ENCODE peak calls at places on chromosomes 12 and 14, in seven cellular contexts. N, F, T, K, G, V and P are unnamed samples.

GRCh38 chr14:101604935-101605767 is 43.9 kb downstream of the DIO3 start:
- DNase-seq in N (no peak), F (no peak), T (no peak), K (no peak), G (no peak), V (no peak), P (no peak)

GRCh38 chr12:25592725-25593495 is 39.8 kb upstream of the LMNTD1 start:
- DNase-seq in N (no peak), F (no peak), T (no peak), K (no peak), G (no peak), V (no peak), P (no peak)

GRCh38 chr14:101019974-101020710 is 116.6 kb upstream of the RTL1 start:
- DNase-seq in N (no peak), F (no peak), T (no peak), K (peak; percentile 8), G (no peak), V (no peak), P (peak; percentile 9)

GRCh38 chr14:104984056-104984894 is 1.3 kb upstream of the CLBA1 start:
- DNase-seq in N (no peak), F (no peak), T (no peak), K (no peak), G (no peak), V (no peak), P (no peak)

GRCh38 chr14:55901281-55901680 is 216.9 kb upstream of the PELI2 start:
- DNase-seq in N (no peak), F (no peak), T (no peak), K (no peak), G (no peak), V (no peak), P (no peak)

GRCh38 chr14:72790887-72791566 is 102.9 kb downstream of the DPF3 start:
- DNase-seq in N (no peak), F (no peak), T (no peak), K (no peak), G (no peak), V (no peak), P (no peak)

GRCh38 chr12:13976028-13976584 is 5.3 kb downstream of the GRIN2B start:
- DNase-seq in N (no peak), F (no peak), T (no peak), K (no peak), G (no peak), V (no peak), P (no peak)

GRCh38 chr14:61034416-61035100 is 53.5 kb downstream of the SLC38A6 start:
- DNase-seq in N (no peak), F (no peak), T (no peak), K (no peak), G (no peak), V (no peak), P (no peak)

GRCh38 chr14:91418387-91419043 is 895 bp upstream of the CCDC88C start:
- DNase-seq in N (peak; percentile 57), F (peak; percentile 93), T (peak; percentile 17), K (peak; percentile 96), G (peak; percentile 95), V (peak; percentile 59), P (peak; percentile 83)

GRCh38 chr12:39178837-39179236 is 264.1 kb downstream of the KIF21A start:
- DNase-seq in N (no peak), F (no peak), T (no peak), K (no peak), G (no peak), V (no peak), P (no peak)

GRCh38 chr12:104505095-104505819 is 48.5 kb downstream of the CHST11 start:
- DNase-seq in N (no peak), F (no peak), T (no peak), K (no peak), G (no peak), V (no peak), P (no peak)

GRCh38 chr14:64788706-64789105 is 84.5 kb downstream of the PLEKHG3 start:
- DNase-seq in N (no peak), F (no peak), T (peak; percentile 94), K (no peak), G (peak; percentile 62), V (peak; percentile 77), P (no peak)

GRCh38 chr12:64042901-64043300 is 179.2 kb downstream of the KICS2 start:
- DNase-seq in N (no peak), F (no peak), T (peak; percentile 68), K (no peak), G (no peak), V (no peak), P (no peak)

GRCh38 chr14:93073366-93073722 is 42.4 kb downstream of the ITPK1 start:
- DNase-seq in N (no peak), F (no peak), T (no peak), K (no peak), G (peak; percentile 9), V (no peak), P (no peak)

GRCh38 chr12:64670856-64671639 is 60.8 kb downstream of the RASSF3 start:
- DNase-seq in N (no peak), F (peak; percentile 94), T (peak; percentile 69), K (no peak), G (peak; percentile 79), V (peak; percentile 74), P (no peak)

GRCh38 chr14:41785696-41786095 is 179.0 kb downstream of the LRFN5 start:
- DNase-seq in N (peak; percentile 8), F (peak; percentile 52), T (no peak), K (no peak), G (no peak), V (no peak), P (no peak)

GRCh38 chr12:24852420-24852819 is 96.5 kb downstream of the BCAT1 start:
- DNase-seq in N (no peak), F (no peak), T (no peak), K (no peak), G (peak; percentile 25), V (no peak), P (no peak)

GRCh38 chr14:90505531-90505930 is 108.7 kb downstream of the CALM1 start:
- DNase-seq in N (no peak), F (no peak), T (no peak), K (no peak), G (no peak), V (no peak), P (no peak)

GRCh38 chr12:16385779-16386646 is 38.6 kb downstream of the MGST1 start:
- DNase-seq in N (peak; percentile 46), F (peak; percentile 70), T (peak; percentile 70), K (no peak), G (peak; percentile 52), V (peak; percentile 60), P (peak; percentile 60)

GRCh38 chr12:127964717-127965116 is 302.3 kb upstream of the TMEM132C start:
- DNase-seq in N (no peak), F (peak; percentile 34), T (no peak), K (no peak), G (no peak), V (peak; percentile 6), P (no peak)

GRCh38 chr12:23063206-23063605 is 438.2 kb downstream of the ETNK1 start:
- DNase-seq in N (no peak), F (no peak), T (no peak), K (no peak), G (no peak), V (no peak), P (no peak)

GRCh38 chr12:23060161-23060560 is 435.2 kb downstream of the ETNK1 start:
- DNase-seq in N (no peak), F (no peak), T (no peak), K (no peak), G (no peak), V (no peak), P (no peak)

GRCh38 chr12:23055004-23055403 is 430.0 kb downstream of the ETNK1 start:
- DNase-seq in N (peak; percentile 40), F (peak; percentile 84), T (peak; percentile 7), K (peak; percentile 71), G (peak; percentile 57), V (no peak), P (peak; percentile 74)

GRCh38 chr12:23057571-23057970 is 432.6 kb downstream of the ETNK1 start:
- DNase-seq in N (no peak), F (no peak), T (no peak), K (no peak), G (no peak), V (no peak), P (no peak)
- H3K4ac ChIP-seq in N (no peak overlapping the region), F (peak overlapping the region; percentile 31), T (no peak overlapping the region), K (no peak overlapping the region), G (no peak overlapping the region), V (no peak overlapping the region), P (no peak overlapping the region)

GRCh38 chr12:107513184-107513583 is 172.4 kb upstream of the PWP1 start:
- DNase-seq in N (no peak), F (no peak), T (no peak), K (no peak), G (no peak), V (no peak), P (no peak)
- H3K23ac ChIP-seq in N (no peak overlapping the region), F (no peak overlapping the region), T (no peak overlapping the region), K (no peak overlapping the region), G (no peak overlapping the region), V (no peak overlapping the region), P (no peak overlapping the region)

GRCh38 chr12:130497991-130498390 is 160.3 kb downstream of the PIWIL1 start:
- DNase-seq in N (no peak), F (no peak), T (no peak), K (no peak), G (no peak), V (no peak), P (no peak)
- H3K27ac ChIP-seq in N (no peak overlapping the region), F (no peak overlapping the region), T (no peak overlapping the region), K (no peak overlapping the region), G (no peak overlapping the region), V (no peak overlapping the region), P (no peak overlapping the region)

DNA sequence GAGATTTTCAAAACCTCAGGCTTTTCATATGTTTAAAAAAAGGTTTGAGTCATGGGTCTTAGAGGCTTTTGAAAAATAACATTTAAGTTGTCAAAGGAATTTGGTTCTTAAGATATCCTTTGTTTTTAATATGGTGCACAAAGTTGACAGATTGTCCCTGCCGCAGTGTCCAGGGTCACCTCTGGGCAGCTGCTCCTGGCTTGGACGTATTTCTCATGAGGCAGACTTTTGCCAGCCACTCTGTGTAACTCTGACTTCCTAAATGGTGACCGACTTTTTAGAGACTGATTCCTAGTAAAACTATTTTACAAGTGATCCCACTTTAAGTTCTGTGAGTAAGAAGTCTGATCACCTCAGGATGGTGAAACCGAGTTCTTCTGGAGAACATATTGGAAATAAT is 27.5 kb downstream of the XRCC3 start:
- DNase-seq in N (no peak), F (no peak), T (no peak), K (no peak), G (no peak), V (no peak), P (no peak)
- H3K4ac ChIP-seq in N (no peak overlapping the region), F (no peak overlapping the region), T (no peak overlapping the region), K (no peak overlapping the region), G (no peak overlapping the region), V (no peak overlapping the region), P (no peak overlapping the region)

GRCh38 chr14:79614443-79614842 is 596.9 kb downstream of the DIO2 start:
- DNase-seq in N (no peak), F (no peak), T (no peak), K (no peak), G (no peak), V (no peak), P (no peak)
- H3K23ac ChIP-seq in N (no peak overlapping the region), F (no peak overlapping the region), T (no peak overlapping the region), K (no peak overlapping the region), G (no peak overlapping the region), V (no peak overlapping the region), P (no peak overlapping the region)